ENCODE peak calls at places on chromosome 19, in nine cellular contexts. K is transverse colon; R is IMR-90; O is colonic mucosa; S is fibroblast of lung; B is CD8-positive, alpha-beta memory T cell; N is cardiac muscle cell; U is heart left ventricle; D is CD4-positive, CD25-positive, alpha-beta regulatory T cell. W is an unnamed sample. For H3K4me1, the result is how much of the 10 kb centered on the place peaks cover.

GRCh38 chr19:5801796-5802616 is 2.9 kb upstream of the NRTN start:
- DNase-seq in R (peak), D (no peak), K (no peak), U (no peak), B (no peak), N (peak), O (no peak), S (peak), W (no peak)

GRCh38 chr19:11092181-11092538 is 2.9 kb downstream of the LDLR start:
- DNase-seq in K (no peak), U (no peak), S (peak), B (peak), R (peak), N (peak), D (peak), O (no peak), W (peak)

GRCh38 chr19:14476663-14477401 is 1.7 kb upstream of the PTGER1 start:
- DNase-seq in O (peak), B (peak), K (peak), N (peak), R (peak), S (peak), U (no peak), D (no peak), W (no peak)

GRCh38 chr19:33780746-33781145 is 15.9 kb upstream of the KCTD15 start:
- DNase-seq in U (no peak), K (no peak), B (no peak), O (no peak), R (no peak), D (no peak), N (peak), S (peak), W (no peak)

GRCh38 chr19:6740589-6741348 is 1.3 kb downstream of the TRIP10 start:
- DNase-seq in K (peak), O (peak), D (no peak), B (no peak), U (peak), N (peak), S (peak), R (peak), W (no peak)

GRCh38 chr19:38006361-38007045 is 99.5 kb downstream of the SIPA1L3 start:
- DNase-seq in R (no peak), S (no peak), B (no peak), D (no peak), O (no peak), U (no peak), K (no peak), N (no peak), W (no peak)

GRCh38 chr19:28847468-28847867 is 365.5 kb downstream of the UQCRFS1 start:
- DNase-seq in B (no peak), N (peak), D (no peak), U (no peak), K (no peak), O (no peak), R (peak), S (no peak), W (no peak)

GRCh38 chr19:45311640-45312039 is 11.0 kb downstream of the CKM start:
- DNase-seq in U (no peak), B (no peak), N (no peak), O (no peak), R (no peak), K (no peak), D (no peak), S (no peak), W (no peak)

GRCh38 chr19:7188682-7189629 is 105.3 kb downstream of the INSR start:
- DNase-seq in D (no peak), K (no peak), N (peak), U (no peak), B (no peak), R (no peak), O (no peak), S (no peak), W (no peak)

GRCh38 chr19:7337380-7338194 is 11.2 kb upstream of the ARHGEF18 start:
- DNase-seq in U (no peak), S (no peak), O (no peak), N (no peak), K (peak), B (no peak), D (peak), R (no peak), W (no peak)

GRCh38 chr19:5553892-5554291 is 13.9 kb downstream of the TINCR start:
- DNase-seq in S (no peak), R (no peak), N (no peak), B (no peak), O (no peak), D (no peak), U (no peak), K (no peak), W (no peak)

GRCh38 chr19:35911790-35912189 is 3.7 kb upstream of the TYROBP start:
- DNase-seq in N (no peak), O (no peak), U (no peak), B (no peak), D (no peak), S (peak), K (no peak), R (peak), W (no peak)

GRCh38 chr19:13742756-13743155 is 21.6 kb upstream of the MRI1 start:
- DNase-seq in N (no peak), S (peak), U (no peak), R (peak), B (no peak), O (no peak), K (no peak), D (no peak), W (no peak)

GRCh38 chr19:9909251-9909650 is 27.1 kb downstream of the OLFM2 start:
- DNase-seq in S (no peak), B (no peak), R (no peak), U (no peak), N (no peak), O (no peak), K (no peak), D (no peak), W (no peak)

GRCh38 chr19:10044390-10044789 is 31.1 kb downstream of the RDH8 start:
- DNase-seq in K (no peak), O (no peak), S (no peak), D (peak), B (no peak), U (no peak), N (no peak), R (no peak), W (no peak)

GRCh38 chr19:29085630-29086029 is 127.3 kb downstream of the UQCRFS1 start:
- DNase-seq in N (no peak), S (no peak), U (no peak), O (no peak), K (no peak), B (no peak), R (no peak), D (no peak), W (no peak)

GRCh38 chr19:8252922-8253589 is 43.9 kb downstream of the CERS4 start:
- DNase-seq in D (peak), S (peak), U (peak), N (peak), B (peak), O (peak), R (peak), K (peak), W (peak)

DNA sequence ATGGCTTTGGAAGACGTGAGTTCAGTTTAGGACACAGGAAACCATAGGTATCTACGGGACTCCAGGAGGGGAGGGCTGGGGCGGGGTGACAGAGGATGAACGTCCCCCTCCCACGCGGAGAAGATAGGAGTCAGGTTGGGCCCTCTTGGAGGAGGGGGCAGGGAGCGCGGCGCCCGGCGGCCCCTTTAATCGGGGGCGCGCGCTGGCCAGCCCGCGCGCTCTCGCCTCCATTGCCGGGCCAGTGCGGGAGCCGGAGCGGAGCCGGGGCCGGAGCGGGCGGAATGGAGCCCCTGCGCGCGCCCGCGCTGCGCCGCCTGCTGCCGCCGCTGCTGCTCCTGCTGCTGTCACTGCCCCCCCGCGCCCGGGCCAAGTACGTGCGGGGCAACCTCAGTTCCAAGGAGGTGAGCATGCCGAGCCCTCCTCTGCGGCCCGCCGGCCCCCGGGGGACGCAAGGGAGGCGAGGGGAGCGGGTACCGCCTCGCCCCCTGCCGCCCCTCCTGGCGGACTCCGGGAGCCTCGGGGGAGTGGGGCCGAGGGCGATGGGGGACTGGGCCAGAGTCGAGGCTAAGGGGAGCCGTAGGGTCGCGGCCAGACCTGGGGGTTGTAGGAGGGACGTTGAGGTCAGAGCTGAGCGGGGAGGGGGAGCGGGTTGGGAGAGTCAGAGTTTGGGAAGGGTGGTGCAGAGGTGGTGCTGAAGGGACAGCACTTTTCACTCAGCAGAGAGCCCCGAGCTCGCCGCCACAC is at the start of gene TMEM145:
- DNase-seq in S (peak), R (peak), D (peak), N (peak), U (peak), O (no peak), B (no peak), K (peak), W (peak)
- H3K27ac ChIP-seq in S (no peak), R (no peak), D (no peak), N (no peak), U (no peak), O (no peak), B (no peak), K (no peak), W (no peak)

GRCh38 chr19:18416778-18417249 is 2.4 kb upstream of the SSBP4 start:
- DNase-seq in B (peak), K (peak), N (peak), S (peak), O (peak), R (peak), D (peak), U (peak), W (no peak)

GRCh38 chr19:18418034-18418724 is 1.0 kb upstream of the SSBP4 start:
- DNase-seq in U (no peak), R (no peak), S (no peak), D (peak), N (no peak), O (no peak), K (no peak), B (peak), W (peak)

GRCh38 chr19:18419195-18419698 is at the start of gene SSBP4:
- DNase-seq in B (peak), D (peak), R (peak), N (peak), U (peak), O (peak), S (peak), K (peak), W (peak)

GRCh38 chr19:18418725-18419194 is 438 bp upstream of the SSBP4 start:
- DNase-seq in K (peak), R (no peak), D (no peak), S (no peak), O (peak), N (no peak), B (peak), U (peak), W (no peak)

GRCh38 chr19:18417250-18418033 is 1.8 kb upstream of the SSBP4 start:
- DNase-seq in K (peak), S (peak), O (peak), N (peak), B (no peak), U (peak), R (peak), D (peak), W (peak)
- H3K4me1 ChIP-seq in K (under half), S (under half), O (under half), N (under half), B (half or more), U (under half), R (under half), D (half or more), W (half or more)

GRCh38 chr19:990746-991145 is 6.6 kb downstream of the WDR18 start:
- DNase-seq in D (no peak), K (no peak), S (no peak), R (no peak), U (no peak), O (no peak), B (no peak), N (no peak), W (no peak)
- H3K27ac ChIP-seq in D (no peak), K (no peak), S (no peak), R (no peak), U (no peak), O (no peak), B (no peak), N (no peak), W (peak)

GRCh38 chr19:56383826-56384605 is 9.3 kb downstream of the ZNF582 start:
- DNase-seq in B (no peak), R (peak), S (peak), N (no peak), D (no peak), K (no peak), O (no peak), U (no peak), W (no peak)
- H3K4me1 ChIP-seq in B (under half), R (under half), S (under half), N (under half), D (under half), K (under half), O (under half), U (under half), W (under half)

DNA sequence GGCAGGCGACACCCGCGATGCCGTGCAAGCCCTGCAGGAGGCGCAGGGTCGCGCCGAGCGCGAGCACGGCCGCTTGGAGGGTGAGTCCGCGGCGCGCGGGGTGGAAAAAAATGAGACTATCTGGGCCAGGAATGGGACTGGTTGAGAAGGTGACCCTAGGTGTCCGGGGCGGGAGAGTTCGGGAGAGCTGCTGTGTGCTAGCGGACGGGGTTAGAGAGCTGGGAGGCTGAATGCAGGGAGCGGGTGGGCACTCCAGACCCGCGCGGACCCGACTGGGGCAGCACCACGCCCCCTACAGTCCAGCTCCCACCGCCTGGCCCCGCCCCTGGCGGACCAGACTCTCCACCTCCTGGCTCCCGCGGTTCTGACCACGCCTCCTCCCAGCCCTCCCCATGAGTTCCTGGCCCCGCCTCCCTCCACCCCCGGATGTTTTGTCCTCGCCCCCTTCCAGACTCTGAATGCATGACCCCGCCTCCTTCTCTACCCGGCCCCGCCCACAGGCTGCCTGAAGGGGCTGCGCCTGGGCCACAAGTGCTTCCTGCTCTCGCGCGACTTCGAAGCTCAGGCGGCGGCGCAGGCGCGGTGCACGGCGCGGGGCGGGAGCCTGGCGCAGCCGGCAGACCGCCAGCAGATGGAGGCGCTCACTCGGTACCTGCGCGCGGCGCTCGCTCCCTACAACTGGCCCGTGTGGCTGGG is 1.5 kb downstream of the CLEC11A start:
- DNase-seq in R (peak), B (peak), N (peak), S (peak), O (peak), K (peak), D (peak), U (peak), W (peak)
- H3K27ac ChIP-seq in R (peak), B (peak), N (peak), S (peak), O (no peak), K (peak), D (no peak), U (peak), W (peak)